ENCODE peak calls at places on chromosome 21, in five cellular contexts. H is tibial nerve, E is body of pancreas, K is psoas muscle, I is small intestine. C is an unnamed sample.
A peak's percentile ranks its signal among the peaks of the same experiment; 100 is the strongest.

GRCh38 chr21:38139380-38140168 is 117.2 kb upstream of the KCNJ15 start:
- DNase-seq in H (no peak), I (no peak), E (no peak), K (no peak), C (no peak)

GRCh38 chr21:28378026-28378425 is 614.7 kb downstream of the LTN1 start:
- DNase-seq in I (peak; percentile 64), E (no peak), K (no peak), H (no peak), C (no peak)

GRCh38 chr21:26777166-26777565 is 68.0 kb downstream of the ADAMTS1 start:
- DNase-seq in I (no peak), K (no peak), H (no peak), E (no peak), C (no peak)

GRCh38 chr21:28704746-28705145 is 287.9 kb downstream of the LTN1 start:
- DNase-seq in H (peak; percentile 6), K (no peak), E (no peak), I (no peak), C (no peak)

GRCh38 chr21:45102391-45102932 is 28.1 kb downstream of the ADARB1 start:
- DNase-seq in K (no peak), H (no peak), I (peak; percentile 57), E (peak; percentile 34), C (no peak)

GRCh38 chr21:15066231-15066577 is 1.4 kb upstream of the NRIP1 start:
- DNase-seq in K (no peak), I (peak; percentile 48), H (no peak), E (no peak), C (no peak)

GRCh38 chr21:45511007-45511406 is 31.2 kb downstream of the SLC19A1 start:
- DNase-seq in E (no peak), I (no peak), K (peak; percentile 38), H (no peak), C (no peak)

GRCh38 chr21:39667353-39667891 is 54.7 kb downstream of the B3GALT5 start:
- DNase-seq in H (no peak), E (peak; percentile 62), K (no peak), I (no peak), C (no peak)

GRCh38 chr21:45562965-45563364 is 20.7 kb upstream of the SLC19A1 start:
- DNase-seq in K (no peak), H (no peak), I (no peak), E (no peak), C (no peak)

GRCh38 chr21:42107881-42108553 is 36.9 kb downstream of the UMODL1 start:
- DNase-seq in E (peak; percentile 78), H (no peak), I (peak; percentile 80), K (peak; percentile 63), C (peak; percentile 30)

GRCh38 chr21:33949516-33950424 is 34.2 kb upstream of the ATP5PO start:
- DNase-seq in K (no peak), I (peak; percentile 32), H (no peak), E (no peak), C (no peak)

GRCh38 chr21:45295576-45296365 is 8.1 kb upstream of the POFUT2 start:
- DNase-seq in I (no peak), H (no peak), K (no peak), E (no peak), C (no peak)

GRCh38 chr21:33406493-33406892 is 3.3 kb downstream of the IFNGR2 start:
- DNase-seq in K (no peak), H (no peak), E (no peak), I (no peak), C (no peak)

GRCh38 chr21:42216726-42217572 is 2.0 kb upstream of the ABCG1 start:
- DNase-seq in K (no peak), E (no peak), I (no peak), H (no peak), C (no peak)

GRCh38 chr21:42468511-42469131 is 27.4 kb downstream of the RSPH1 start:
- DNase-seq in H (no peak), E (no peak), I (peak; percentile 64), K (no peak), C (no peak)

GRCh38 chr21:26212220-26212619 is 41.6 kb upstream of the APP start:
- DNase-seq in I (peak; percentile 21), H (no peak), E (no peak), K (no peak), C (no peak)

GRCh38 chr21:37208741-37209225 is 58.4 kb downstream of the VPS26C start:
- DNase-seq in E (peak; percentile 50), K (no peak), I (no peak), H (no peak), C (peak; percentile 27)

GRCh38 chr21:45405819-45406762 is 1.1 kb downstream of the COL18A1 start:
- DNase-seq in I (no peak), E (no peak), H (no peak), K (peak; percentile 56), C (no peak)

GRCh38 chr21:34814529-34814951 is 145.7 kb downstream of the CLIC6 start:
- DNase-seq in K (no peak), I (no peak), H (no peak), E (no peak), C (no peak)

GRCh38 chr21:26513212-26513611 is 59.9 kb downstream of the CYYR1 start:
- DNase-seq in E (no peak), I (no peak), H (no peak), K (no peak), C (no peak)

GRCh38 chr21:42466700-42467612 is 29.1 kb downstream of the RSPH1 start:
- DNase-seq in E (peak; percentile 53), K (peak; percentile 47), I (peak; percentile 73), H (no peak), C (no peak)

GRCh38 chr21:29359718-29360117 is 61.0 kb downstream of the BACH1 start:
- DNase-seq in H (no peak), I (peak; percentile 26), K (no peak), E (no peak), C (no peak)

GRCh38 chr21:45080639-45081414 is 6.4 kb downstream of the ADARB1 start:
- DNase-seq in E (no peak), H (no peak), K (no peak), I (no peak), C (no peak)

GRCh38 chr21:46424062-46424591 is 34.6 kb upstream of the DIP2A start:
- DNase-seq in E (no peak), I (no peak), H (no peak), K (peak; percentile 42), C (no peak)

GRCh38 chr21:33109574-33110339 is 39.8 kb downstream of the OLIG1 start:
- DNase-seq in H (no peak), K (no peak), E (no peak), I (no peak), C (no peak)

GRCh38 chr21:29114765-29115164 is 15.7 kb upstream of the MAP3K7CL start:
- DNase-seq in H (no peak), K (no peak), I (no peak), E (no peak), C (no peak)

GRCh38 chr21:23162213-23162946 is 2164.2 kb downstream of the NCAM2 start:
- DNase-seq in H (no peak), I (no peak), E (no peak), K (no peak), C (no peak)

GRCh38 chr21:25790122-25790951 is 55.6 kb downstream of the GABPA start:
- DNase-seq in K (no peak), H (peak; percentile 5), E (no peak), I (peak; percentile 36), C (peak; percentile 13)

GRCh38 chr21:28069446-28069845 is 923.2 kb downstream of the LTN1 start:
- DNase-seq in H (no peak), I (no peak), E (no peak), K (no peak), C (no peak)

GRCh38 chr21:16420086-16420724 is 690.4 kb downstream of the USP25 start:
- DNase-seq in E (peak; percentile 48), H (peak; percentile 59), I (no peak), K (peak; percentile 61), C (no peak)

GRCh38 chr21:39321424-39321823 is 8.0 kb upstream of the BRWD1 start:
- DNase-seq in K (no peak), E (no peak), H (no peak), I (no peak), C (no peak)

GRCh38 chr21:17050156-17050555 is 462.7 kb upstream of the CXADR start:
- DNase-seq in H (no peak), E (no peak), I (no peak), K (no peak), C (no peak)

GRCh38 chr21:14452031-14452778 is 69.3 kb upstream of the HSPA13 start:
- DNase-seq in H (no peak), E (no peak), K (no peak), I (no peak), C (no peak)

GRCh38 chr21:34836103-34836932 is 167.5 kb downstream of the CLIC6 start:
- DNase-seq in I (no peak), K (peak; percentile 85), E (peak; percentile 79), H (peak; percentile 64), C (no peak)

GRCh38 chr21:34004013-34004938 is 69.1 kb upstream of the MRPS6 start:
- DNase-seq in E (no peak), H (no peak), I (no peak), K (no peak), C (no peak)

GRCh38 chr21:30988706-30989105 is 49.6 kb downstream of the KRTAP19-8 start:
- DNase-seq in E (no peak), K (no peak), H (no peak), I (no peak), C (no peak)
- H3K27ac ChIP-seq in E (no peak overlapping the region), K (no peak overlapping the region), H (no peak overlapping the region), I (no peak overlapping the region), C (peak overlapping the region; percentile 44)

GRCh38 chr21:30382201-30382600 is 10.1 kb upstream of the KRTAP13-2 start:
- DNase-seq in E (no peak), H (no peak), K (no peak), I (no peak), C (no peak)
- H3K27ac ChIP-seq in E (no peak overlapping the region), H (no peak overlapping the region), K (no peak overlapping the region), I (no peak overlapping the region), C (no peak overlapping the region)

GRCh38 chr21:35923971-35924370 is 136.4 kb downstream of the SETD4 start:
- DNase-seq in K (no peak), E (no peak), H (no peak), I (no peak), C (no peak)
- H3K27ac ChIP-seq in K (no peak overlapping the region), E (no peak overlapping the region), H (no peak overlapping the region), I (no peak overlapping the region), C (no peak overlapping the region)

DNA sequence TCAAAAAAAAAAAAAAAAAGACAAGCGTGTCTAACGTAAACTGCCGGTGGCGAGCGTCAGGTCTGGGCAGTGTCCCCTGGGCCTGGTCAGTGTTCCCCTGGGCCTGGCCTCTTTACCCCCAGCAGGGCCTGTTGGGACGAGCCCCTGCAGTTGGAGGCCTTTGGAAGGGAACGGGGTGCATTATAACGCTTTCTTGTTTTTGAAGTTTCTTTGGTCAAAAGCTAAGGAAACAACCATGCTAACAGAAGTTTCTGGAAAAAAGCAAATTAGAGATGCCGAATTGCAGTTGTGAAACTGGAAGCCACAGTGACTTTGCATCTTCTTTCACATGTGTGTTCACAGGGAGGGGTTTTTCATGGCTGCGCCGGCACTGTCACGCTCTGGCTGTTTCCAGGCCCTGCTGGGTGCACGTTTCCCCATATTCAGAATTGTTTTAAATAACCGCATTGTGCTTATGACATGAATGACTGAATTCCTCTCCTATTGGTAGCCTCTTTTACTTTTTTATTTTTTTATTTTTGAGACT is 16.0 kb downstream of the RRP1 start:
- DNase-seq in K (no peak), E (no peak), H (no peak), I (no peak), C (no peak)
- H3K27ac ChIP-seq in K (no peak overlapping the region), E (no peak overlapping the region), H (no peak overlapping the region), I (peak overlapping the region; percentile 63), C (no peak overlapping the region)